ENCODE peak calls at places on chromosomes 5 and 9, in eight cellular contexts. D is H54; Q is GOT3; F is adrenal gland; A is naive thymus-derived CD4-positive, alpha-beta T cell; K is pulmonary artery endothelial cell; S is EL; B is activated CD8-positive, alpha-beta T cell treated with anti-CD3 and anti-CD28 coated beads, Interleukin-2, amount 10 ng/mL, durations not matched to agents 7 days and 5 days. E is an unnamed sample.
A peak's percentile ranks its signal among the peaks of the same experiment; 100 is the strongest.

GRCh38 chr5:172870807-172871431 is 36.9 kb downstream of the ERGIC1 start:
- DNase-seq in D (no peak), Q (no peak), F (no peak), A (no peak), K (no peak), S (peak; percentile 66), B (no peak), E (no peak)

GRCh38 chr5:116370886-116371285 is 203.7 kb downstream of the SEMA6A start:
- DNase-seq in D (peak; percentile 12), Q (no peak), F (no peak), A (no peak), K (peak; percentile 64), S (no peak), B (no peak), E (no peak)

GRCh38 chr5:68368280-68368679 is 152.7 kb downstream of the PIK3R1 start:
- DNase-seq in D (no peak), Q (no peak), F (no peak), A (no peak), K (no peak), S (peak; percentile 26), B (no peak), E (no peak)

GRCh38 chr5:23012842-23013241 is 159.7 kb upstream of the CDH12 start:
- DNase-seq in D (no peak), Q (no peak), F (no peak), A (no peak), K (no peak), S (no peak), B (no peak), E (no peak)

GRCh38 chr9:85425153-85425611 is 316.6 kb downstream of the AGTPBP1 start:
- DNase-seq in D (peak; percentile 78), Q (no peak), F (peak; percentile 66), A (no peak), K (peak; percentile 5), S (peak; percentile 48), B (peak; percentile 69), E (peak; percentile 20)

GRCh38 chr5:148125641-148126040 is 42.7 kb upstream of the SPINK14 start:
- DNase-seq in D (no peak), Q (no peak), F (no peak), A (no peak), K (no peak), S (peak; percentile 5), B (no peak), E (no peak)

GRCh38 chr9:96651626-96652025 is 3.5 kb downstream of the PRXL2C start:
- DNase-seq in D (no peak), Q (no peak), F (no peak), A (no peak), K (no peak), S (peak; percentile 15), B (no peak), E (peak; percentile 69)

GRCh38 chr5:142834504-142834903 is 64.3 kb downstream of the ARHGAP26 start:
- DNase-seq in D (no peak), Q (no peak), F (no peak), A (no peak), K (no peak), S (no peak), B (no peak), E (no peak)

GRCh38 chr5:83471405-83472212 is at the start of gene VCAN:
- DNase-seq in D (no peak), Q (peak; percentile 34), F (peak; percentile 50), A (no peak), K (no peak), S (peak; percentile 41), B (no peak), E (no peak)

GRCh38 chr9:121810489-121810888 is 159.1 kb downstream of the DAB2IP start:
- DNase-seq in D (no peak), Q (no peak), F (no peak), A (no peak), K (no peak), S (no peak), B (no peak), E (no peak)

GRCh38 chr9:109950710-109951443 is 170.9 kb downstream of the PALM2AKAP2 start:
- DNase-seq in D (no peak), Q (no peak), F (no peak), A (peak; percentile 27), K (no peak), S (no peak), B (no peak), E (no peak)

GRCh38 chr9:121884057-121884512 is 209.0 kb downstream of the TTLL11 start:
- DNase-seq in D (no peak), Q (no peak), F (no peak), A (no peak), K (no peak), S (no peak), B (no peak), E (no peak)

GRCh38 chr5:131854134-131854533 is 57.3 kb upstream of the FNIP1 start:
- DNase-seq in D (no peak), Q (no peak), F (no peak), A (peak; percentile 3), K (no peak), S (peak; percentile 47), B (peak; percentile 26), E (no peak)

GRCh38 chr9:124216474-124217176 is 41.1 kb upstream of the NEK6 start:
- DNase-seq in D (no peak), Q (no peak), F (peak; percentile 25), A (no peak), K (no peak), S (no peak), B (peak; percentile 81), E (no peak)

GRCh38 chr9:93205896-93206575 is 22.1 kb downstream of the WNK2 start:
- DNase-seq in D (no peak), Q (no peak), F (no peak), A (no peak), K (no peak), S (no peak), B (no peak), E (no peak)

GRCh38 chr9:115850548-115851304 is 302.9 kb upstream of the PAPPA start:
- DNase-seq in D (no peak), Q (no peak), F (no peak), A (no peak), K (no peak), S (peak; percentile 62), B (no peak), E (no peak)

GRCh38 chr9:70013598-70014196 is 30.0 kb upstream of the MAMDC2 start:
- DNase-seq in D (no peak), Q (no peak), F (no peak), A (no peak), K (no peak), S (peak; percentile 44), B (no peak), E (no peak)

GRCh38 chr5:153445875-153446567 is 44.4 kb upstream of the GRIA1 start:
- DNase-seq in D (no peak), Q (no peak), F (peak; percentile 14), A (no peak), K (no peak), S (peak; percentile 53), B (no peak), E (no peak)

GRCh38 chr9:129500166-129500862 is 120.6 kb downstream of the C9orf50 start:
- DNase-seq in D (no peak), Q (no peak), F (no peak), A (no peak), K (no peak), S (no peak), B (no peak), E (no peak)

GRCh38 chr5:138622051-138622450 is 46.9 kb upstream of the HSPA9 start:
- DNase-seq in D (no peak), Q (no peak), F (no peak), A (no peak), K (no peak), S (no peak), B (no peak), E (no peak)

GRCh38 chr9:113375057-113376023 is 1.4 kb downstream of the HDHD3 start:
- DNase-seq in D (peak; percentile 49), Q (no peak), F (peak; percentile 51), A (no peak), K (no peak), S (peak; percentile 21), B (no peak), E (no peak)

GRCh38 chr5:169913479-169913878 is 66.8 kb downstream of the INSYN2B start:
- DNase-seq in D (no peak), Q (no peak), F (no peak), A (no peak), K (no peak), S (no peak), B (no peak), E (no peak)

GRCh38 chr5:81800797-81801196 is 49.9 kb upstream of the SSBP2 start:
- DNase-seq in D (no peak), Q (no peak), F (no peak), A (no peak), K (no peak), S (no peak), B (no peak), E (no peak)

GRCh38 chr9:93096131-93096802 is at the start of gene CARD19:
- DNase-seq in D (peak; percentile 27), Q (no peak), F (no peak), A (no peak), K (no peak), S (peak; percentile 33), B (peak; percentile 54), E (peak; percentile 41)

E was measured in SW 1271.